ENCODE peak calls at places on chromosomes 16 and 17, in nine cellular contexts. M is pancreas; O is Peyer's patch; H is endothelial cell of umbilical vein; G is CD8-positive, alpha-beta memory T cell; V is SK-N-SH; D is IMR-90; I is CD8-positive, alpha-beta T cell; J is effector memory CD4-positive, alpha-beta T cell. X is an unnamed sample.

GRCh38 chr17:75241996-75242460 is 19.4 kb downstream of the GGA3 start:
- DNase-seq in M (no peak), O (no peak), H (no peak), G (peak; percentile 55), V (no peak), D (peak; percentile 52), I (no peak), J (no peak), X (no peak)

GRCh38 chr16:4081577-4082021 is 34.6 kb downstream of the ADCY9 start:
- DNase-seq in M (no peak), O (no peak), H (no peak), G (peak; percentile 50), V (peak; percentile 42), D (peak; percentile 49), I (peak; percentile 69), J (no peak), X (no peak)

GRCh38 chr16:590165-590874 is 454 bp downstream of the RAB40C start:
- DNase-seq in M (peak; percentile 52), O (no peak), H (peak; percentile 55), G (no peak), V (peak; percentile 67), D (peak; percentile 47), I (no peak), J (no peak), X (no peak)

GRCh38 chr17:1067282-1067956 is 70.5 kb downstream of the TIMM22 start:
- DNase-seq in M (no peak), O (no peak), H (no peak), G (no peak), V (no peak), D (no peak), I (no peak), J (no peak), X (no peak)

GRCh38 chr16:51374346-51374745 is 223.3 kb upstream of the SALL1 start:
- DNase-seq in M (no peak), O (no peak), H (no peak), G (no peak), V (no peak), D (peak; percentile 81), I (no peak), J (no peak), X (no peak)

GRCh38 chr16:732936-733335 is 6.0 kb downstream of the HAGHL start:
- DNase-seq in M (peak; percentile 13), O (no peak), H (no peak), G (no peak), V (no peak), D (peak; percentile 21), I (peak; percentile 4), J (no peak), X (no peak)

GRCh38 chr16:11726008-11726407 is 16.6 kb downstream of the TXNDC11 start:
- DNase-seq in M (peak; percentile 71), O (no peak), H (no peak), G (no peak), V (no peak), D (no peak), I (no peak), J (no peak), X (peak; percentile 75)

GRCh38 chr17:65593870-65594584 is 32.6 kb upstream of the AXIN2 start:
- DNase-seq in M (no peak), O (no peak), H (no peak), G (no peak), V (no peak), D (peak; percentile 13), I (peak; percentile 14), J (no peak), X (no peak)

GRCh38 chr17:60524463-60525346 is 1.3 kb downstream of the APPBP2 start:
- DNase-seq in M (no peak), O (no peak), H (peak; percentile 56), G (no peak), V (peak; percentile 25), D (peak; percentile 37), I (no peak), J (no peak), X (peak; percentile 36)

GRCh38 chr16:17469011-17469741 is 1.6 kb downstream of the XYLT1 start:
- DNase-seq in M (no peak), O (peak; percentile 48), H (no peak), G (no peak), V (peak; percentile 34), D (peak; percentile 80), I (no peak), J (no peak), X (peak; percentile 25)

GRCh38 chr17:58200024-58200633 is 7.6 kb downstream of the EPX start:
- DNase-seq in M (peak; percentile 38), O (peak; percentile 72), H (peak; percentile 43), G (peak; percentile 70), V (peak; percentile 89), D (peak; percentile 36), I (peak; percentile 56), J (peak; percentile 23), X (peak; percentile 50)

GRCh38 chr16:8920676-8921625 is 38.8 kb downstream of the LITAFD start:
- DNase-seq in M (no peak), O (no peak), H (no peak), G (no peak), V (no peak), D (peak; percentile 32), I (no peak), J (no peak), X (no peak)

GRCh38 chr17:6453279-6454024 is 9.2 kb downstream of the PIMREG start:
- DNase-seq in M (no peak), O (no peak), H (no peak), G (no peak), V (peak; percentile 56), D (no peak), I (no peak), J (no peak), X (no peak)

GRCh38 chr17:62963296-62963695 is 2.7 kb upstream of the TANC2 start:
- DNase-seq in M (no peak), O (no peak), H (peak; percentile 18), G (no peak), V (peak; percentile 42), D (peak; percentile 90), I (no peak), J (no peak), X (no peak)

GRCh38 chr16:51137097-51137496 is 14.0 kb downstream of the SALL1 start:
- DNase-seq in M (no peak), O (no peak), H (no peak), G (no peak), V (no peak), D (no peak), I (no peak), J (no peak), X (no peak)

GRCh38 chr17:68886401-68886800 is 68.8 kb downstream of the ABCA8 start:
- DNase-seq in M (no peak), O (no peak), H (no peak), G (no peak), V (no peak), D (no peak), I (no peak), J (no peak), X (no peak)

GRCh38 chr16:70746040-70746707 is 54.8 kb downstream of the VAC14 start:
- DNase-seq in M (peak; percentile 58), O (peak; percentile 73), H (peak; percentile 36), G (no peak), V (peak; percentile 41), D (peak; percentile 94), I (no peak), J (no peak), X (peak; percentile 40)

GRCh38 chr17:14724770-14725169 is 423.9 kb downstream of the HS3ST3B1 start:
- DNase-seq in M (no peak), O (no peak), H (no peak), G (no peak), V (no peak), D (no peak), I (no peak), J (no peak), X (no peak)

GRCh38 chr17:30380106-30380420 is 1.3 kb downstream of the CPD start:
- DNase-seq in M (no peak), O (no peak), H (peak; percentile 15), G (no peak), V (no peak), D (peak; percentile 43), I (no peak), J (no peak), X (peak; percentile 17)

GRCh38 chr17:28078443-28079229 is 36.2 kb downstream of the NLK start:
- DNase-seq in M (no peak), O (no peak), H (no peak), G (no peak), V (no peak), D (peak; percentile 21), I (no peak), J (no peak), X (no peak)

DNA sequence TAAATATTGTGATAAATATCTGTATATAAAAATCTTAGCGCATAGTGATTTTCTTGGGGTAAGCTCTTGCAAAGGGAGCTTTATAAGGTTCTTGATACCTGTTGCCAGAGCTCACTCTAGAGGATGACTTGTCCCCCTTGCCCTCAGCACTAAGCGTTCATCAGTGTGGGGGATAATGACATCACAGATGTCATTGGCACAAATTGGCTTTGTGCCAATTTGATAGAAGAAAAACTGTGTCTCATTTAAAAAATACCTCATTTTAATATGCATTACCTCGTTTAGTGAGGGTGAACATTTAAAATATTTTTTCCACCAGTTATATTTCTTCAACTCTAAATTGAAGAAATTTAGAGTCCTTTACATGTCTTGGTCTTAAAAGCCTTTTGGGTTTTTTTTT is 40.2 kb downstream of the PGS1 start:
- DNase-seq in M (no peak), O (no peak), H (no peak), G (no peak), V (peak; percentile 64), D (no peak), I (no peak), J (no peak), X (no peak)
- H3K27ac ChIP-seq in M (no peak overlapping the region), O (no peak overlapping the region), H (no peak overlapping the region), G (no peak overlapping the region), V (no peak overlapping the region), D (no peak overlapping the region), I (no peak overlapping the region), J (no peak overlapping the region), X (no peak overlapping the region)

DNA sequence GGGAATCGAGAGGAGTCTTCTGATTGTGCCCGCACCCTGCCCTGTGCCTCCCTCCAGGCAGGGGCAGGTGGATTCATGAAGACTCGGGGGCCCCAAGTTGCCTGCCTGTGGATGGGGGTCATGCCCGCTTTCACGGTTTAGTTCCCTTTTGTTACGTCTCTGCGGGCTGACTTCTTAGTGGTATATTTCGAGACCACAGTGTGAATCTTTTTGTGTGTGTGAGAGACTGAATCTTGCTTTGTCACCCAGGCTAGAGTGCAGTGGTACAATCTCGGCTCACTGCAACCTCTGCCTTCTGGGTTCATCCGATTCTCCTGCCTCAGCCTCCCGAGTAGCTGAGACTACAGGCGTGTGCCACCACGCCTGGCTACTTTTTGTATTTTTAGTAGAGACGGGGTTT is 18.1 kb upstream of the RNF213 start:
- DNase-seq in M (no peak), O (no peak), H (no peak), G (no peak), V (no peak), D (no peak), I (no peak), J (no peak), X (no peak)
- H3K36me3 ChIP-seq in M (peaks cover 21% of the 10 kb centered on the region), O (no peaks in the 10 kb centered on the region), H (peaks cover 19% of the 10 kb centered on the region), G (no peaks in the 10 kb centered on the region), V (peaks cover 23% of the 10 kb centered on the region), D (peaks cover 51% of the 10 kb centered on the region), I (peaks cover 4% of the 10 kb centered on the region), J (peaks cover 36% of the 10 kb centered on the region), X (peaks cover 6% of the 10 kb centered on the region)

GRCh38 chr17:21674242-21674731 is 18.0 kb upstream of the KCNJ18 start:
- DNase-seq in M (no peak), O (peak; percentile 44), H (no peak), G (no peak), V (peak; percentile 39), D (no peak), I (no peak), J (no peak), X (no peak)
- H3K9me3 ChIP-seq in M (no peaks in the 10 kb centered on the region), O (no peaks in the 10 kb centered on the region), H (peaks cover 20% of the 10 kb centered on the region), G (no peaks in the 10 kb centered on the region), V (no peaks in the 10 kb centered on the region), D (peaks cover 53% of the 10 kb centered on the region), I (no peaks in the 10 kb centered on the region), J (no peaks in the 10 kb centered on the region), X (peaks cover 2% of the 10 kb centered on the region)

GRCh38 chr17:45246861-45247428 is 14.9 kb downstream of the SPATA32 start:
- DNase-seq in M (no peak), O (peak; percentile 69), H (peak; percentile 34), G (peak; percentile 89), V (peak; percentile 92), D (peak; percentile 14), I (no peak), J (no peak), X (no peak)
- H3K27ac ChIP-seq in M (peak overlapping the region; percentile 73), O (peak overlapping the region; percentile 96), H (no peak overlapping the region), G (peak overlapping the region; percentile 90), V (peak overlapping the region; percentile 44), D (no peak overlapping the region), I (peak overlapping the region; percentile 89), J (peak overlapping the region; percentile 88), X (peak overlapping the region; percentile 93)